ENCODE peak calls at places on chromosomes 5 and 9, in four cellular contexts. One of them, this sample, is unnamed.

GRCh38 chr5:157484768-157485167 is 24.8 kb downstream of the NIPAL4 start:
- DNase-seq in heart right ventricle: no peak
- DNase-seq in type B pancreatic cell: no peak
- DNase-seq in activated CD4-positive, alpha-beta memory T cell treated with anti-CD3 and anti-CD28 coated beads for 36 hours: no peak
- DNase-seq in this sample: no peak

GRCh38 chr5:175750476-175751080 is 92.7 kb downstream of the HRH2 start:
- DNase-seq in heart right ventricle: no peak
- DNase-seq in type B pancreatic cell: peak
- DNase-seq in activated CD4-positive, alpha-beta memory T cell treated with anti-CD3 and anti-CD28 coated beads for 36 hours: no peak
- DNase-seq in this sample: peak

GRCh38 chr9:38018230-38018963 is 50.6 kb downstream of the SHB start:
- DNase-seq in heart right ventricle: no peak
- DNase-seq in type B pancreatic cell: no peak
- DNase-seq in activated CD4-positive, alpha-beta memory T cell treated with anti-CD3 and anti-CD28 coated beads for 36 hours: no peak
- DNase-seq in this sample: no peak

GRCh38 chr5:71865202-71865601 is 146.1 kb downstream of the CARTPT start:
- DNase-seq in heart right ventricle: no peak
- DNase-seq in type B pancreatic cell: no peak
- DNase-seq in activated CD4-positive, alpha-beta memory T cell treated with anti-CD3 and anti-CD28 coated beads for 36 hours: no peak
- DNase-seq in this sample: no peak

GRCh38 chr9:78213696-78214095 is 22.2 kb upstream of the CEP78 start:
- DNase-seq in heart right ventricle: no peak
- DNase-seq in type B pancreatic cell: no peak
- DNase-seq in activated CD4-positive, alpha-beta memory T cell treated with anti-CD3 and anti-CD28 coated beads for 36 hours: no peak
- DNase-seq in this sample: no peak

GRCh38 chr9:19995619-19996018 is 206.8 kb upstream of the SLC24A2 start:
- DNase-seq in heart right ventricle: no peak
- DNase-seq in type B pancreatic cell: no peak
- DNase-seq in activated CD4-positive, alpha-beta memory T cell treated with anti-CD3 and anti-CD28 coated beads for 36 hours: peak
- DNase-seq in this sample: no peak

GRCh38 chr9:109640232-109641078 is 139.5 kb upstream of the PALM2AKAP2 start:
- DNase-seq in heart right ventricle: peak
- DNase-seq in type B pancreatic cell: peak
- DNase-seq in activated CD4-positive, alpha-beta memory T cell treated with anti-CD3 and anti-CD28 coated beads for 36 hours: no peak
- DNase-seq in this sample: peak

GRCh38 chr5:159819671-159820411 is 96.4 kb upstream of the ADRA1B start:
- DNase-seq in heart right ventricle: peak
- DNase-seq in type B pancreatic cell: no peak
- DNase-seq in activated CD4-positive, alpha-beta memory T cell treated with anti-CD3 and anti-CD28 coated beads for 36 hours: no peak
- DNase-seq in this sample: no peak

GRCh38 chr9:73023025-73023541 is 70.2 kb upstream of the ALDH1A1 start:
- DNase-seq in heart right ventricle: peak
- DNase-seq in type B pancreatic cell: no peak
- DNase-seq in activated CD4-positive, alpha-beta memory T cell treated with anti-CD3 and anti-CD28 coated beads for 36 hours: peak
- DNase-seq in this sample: peak

GRCh38 chr5:43034591-43034968 is 5.5 kb downstream of the ANXA2R start:
- DNase-seq in heart right ventricle: no peak
- DNase-seq in type B pancreatic cell: no peak
- DNase-seq in activated CD4-positive, alpha-beta memory T cell treated with anti-CD3 and anti-CD28 coated beads for 36 hours: no peak
- DNase-seq in this sample: no peak

GRCh38 chr5:122323132-122323548 is 11.1 kb downstream of the SNCAIP start:
- DNase-seq in heart right ventricle: no peak
- DNase-seq in type B pancreatic cell: no peak
- DNase-seq in activated CD4-positive, alpha-beta memory T cell treated with anti-CD3 and anti-CD28 coated beads for 36 hours: no peak
- DNase-seq in this sample: no peak

GRCh38 chr9:69307446-69308216 is 17.4 kb upstream of the ENTREP1 start:
- DNase-seq in heart right ventricle: no peak
- DNase-seq in type B pancreatic cell: no peak
- DNase-seq in activated CD4-positive, alpha-beta memory T cell treated with anti-CD3 and anti-CD28 coated beads for 36 hours: no peak
- DNase-seq in this sample: no peak

GRCh38 chr5:94470802-94471201 is 147.6 kb downstream of the KIAA0825 start:
- DNase-seq in heart right ventricle: no peak
- DNase-seq in type B pancreatic cell: no peak
- DNase-seq in activated CD4-positive, alpha-beta memory T cell treated with anti-CD3 and anti-CD28 coated beads for 36 hours: no peak
- DNase-seq in this sample: no peak

GRCh38 chr5:172715931-172716682 is 54.9 kb downstream of the DUSP1 start:
- DNase-seq in heart right ventricle: no peak
- DNase-seq in type B pancreatic cell: no peak
- DNase-seq in activated CD4-positive, alpha-beta memory T cell treated with anti-CD3 and anti-CD28 coated beads for 36 hours: no peak
- DNase-seq in this sample: no peak

GRCh38 chr9:21690561-21690960 is 111.9 kb upstream of the MTAP start:
- DNase-seq in heart right ventricle: no peak
- DNase-seq in type B pancreatic cell: no peak
- DNase-seq in activated CD4-positive, alpha-beta memory T cell treated with anti-CD3 and anti-CD28 coated beads for 36 hours: no peak
- DNase-seq in this sample: no peak

GRCh38 chr5:9544502-9545300 is 1.2 kb downstream of the SEMA5A start:
- DNase-seq in heart right ventricle: peak
- DNase-seq in type B pancreatic cell: peak
- DNase-seq in activated CD4-positive, alpha-beta memory T cell treated with anti-CD3 and anti-CD28 coated beads for 36 hours: peak
- DNase-seq in this sample: peak

GRCh38 chr9:92393686-92394085 is 10.7 kb downstream of the OGN start:
- DNase-seq in heart right ventricle: no peak
- DNase-seq in type B pancreatic cell: no peak
- DNase-seq in activated CD4-positive, alpha-beta memory T cell treated with anti-CD3 and anti-CD28 coated beads for 36 hours: no peak
- DNase-seq in this sample: no peak

GRCh38 chr9:114207034-114207815 is 51.9 kb downstream of the COL27A1 start:
- DNase-seq in heart right ventricle: peak
- DNase-seq in type B pancreatic cell: no peak
- DNase-seq in activated CD4-positive, alpha-beta memory T cell treated with anti-CD3 and anti-CD28 coated beads for 36 hours: no peak
- DNase-seq in this sample: peak

GRCh38 chr5:135560858-135561257 is 17.9 kb downstream of the CXCL14 start:
- DNase-seq in heart right ventricle: peak
- DNase-seq in type B pancreatic cell: peak
- DNase-seq in activated CD4-positive, alpha-beta memory T cell treated with anti-CD3 and anti-CD28 coated beads for 36 hours: peak
- DNase-seq in this sample: peak